ENCODE peak calls at places on chromosome 15, in seven cellular contexts. R, Q, T, U, Z, W and N are unnamed samples.

GRCh38 chr15:52800852-52801747 is 11.0 kb upstream of the ONECUT1 start:
- DNase-seq in U (no peak), Z (no peak), Q (no peak), W (peak; percentile 44), T (no peak), R (no peak), N (no peak)

GRCh38 chr15:23645379-23646164 is 2.1 kb downstream of the MAGEL2 start:
- DNase-seq in W (no peak), R (no peak), Z (no peak), Q (no peak), U (peak; percentile 41), T (no peak), N (no peak)

GRCh38 chr15:78808550-78808949 is 2.7 kb downstream of the ADAMTS7 start:
- DNase-seq in R (peak; percentile 20), Z (peak; percentile 52), W (no peak), Q (peak; percentile 63), T (no peak), U (no peak), N (peak; percentile 20)

GRCh38 chr15:98455899-98456298 is 192.4 kb upstream of the IGF1R start:
- DNase-seq in Z (no peak), T (no peak), R (no peak), Q (no peak), W (no peak), U (no peak), N (no peak)

GRCh38 chr15:95557226-95558046 is 773.1 kb upstream of the NR2F2 start:
- DNase-seq in T (peak; percentile 54), Q (no peak), W (no peak), R (peak; percentile 9), Z (peak; percentile 93), U (no peak), N (peak; percentile 56)

GRCh38 chr15:93308026-93308670 is 219.1 kb upstream of the RGMA start:
- DNase-seq in T (no peak), Q (no peak), W (no peak), R (no peak), U (no peak), Z (no peak), N (no peak)

GRCh38 chr15:43769584-43770228 is 7.1 kb downstream of the ELL3 start:
- DNase-seq in Q (peak; percentile 70), Z (peak; percentile 77), W (peak; percentile 55), U (peak; percentile 63), R (peak; percentile 69), T (no peak), N (peak; percentile 52)

GRCh38 chr15:98948941-98949340 is 58.7 kb downstream of the PGPEP1L start:
- DNase-seq in W (no peak), Z (no peak), U (no peak), T (no peak), Q (no peak), R (no peak), N (no peak)

GRCh38 chr15:100108346-100108745 is 233.4 kb downstream of the ADAMTS17 start:
- DNase-seq in U (no peak), Q (no peak), T (no peak), R (no peak), W (no peak), Z (no peak), N (no peak)

GRCh38 chr15:55846108-55846707 is 103.3 kb upstream of the PRTG start:
- DNase-seq in Q (peak; percentile 71), U (peak; percentile 23), T (peak; percentile 66), Z (peak; percentile 90), R (peak; percentile 77), W (no peak), N (peak; percentile 77)

GRCh38 chr15:82081904-82082810 is 36.3 kb upstream of the MEX3B start:
- DNase-seq in Z (peak; percentile 76), Q (no peak), R (no peak), U (no peak), W (no peak), T (no peak), N (no peak)
- TF ChIP-seq CTCF in Z (peak; percentile 15), Q (peak; percentile 32), R (no peak), U (no peak), W (no peak), T (no peak), N (peak; percentile 17)

DNA sequence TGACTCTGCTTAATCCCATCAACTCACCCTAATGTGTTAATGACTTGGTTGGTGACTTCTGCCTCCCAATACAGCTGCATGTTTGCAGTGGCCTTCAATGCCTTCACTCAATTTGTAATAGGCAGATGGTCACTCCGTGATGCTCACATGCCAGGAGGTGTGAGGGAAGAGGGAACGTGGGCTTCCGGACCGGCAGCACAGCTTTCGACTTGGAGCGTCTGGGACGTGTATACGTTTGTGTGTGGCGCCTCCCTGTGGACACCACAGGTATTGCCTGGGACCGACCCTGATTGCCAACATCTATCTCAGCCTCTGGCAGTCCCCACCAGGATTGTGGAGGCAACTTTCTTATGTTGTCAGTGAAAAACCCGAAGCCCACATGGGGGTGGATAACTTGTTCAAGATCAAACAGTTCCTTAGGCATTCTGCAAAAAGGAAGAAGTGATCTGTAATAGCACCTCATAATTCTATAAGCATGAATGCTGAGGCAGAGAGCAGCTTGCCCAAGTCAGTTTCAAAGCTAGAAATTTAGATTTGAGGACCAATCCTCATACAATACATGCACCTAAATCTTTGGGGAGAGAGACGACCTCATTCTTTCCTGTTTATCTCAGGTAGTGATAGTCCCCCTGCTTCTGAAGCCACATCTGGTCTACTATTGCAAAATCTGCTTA is 16.9 kb downstream of the MRPL46 start:
- DNase-seq in U (peak; percentile 62), Q (peak; percentile 85), W (no peak), R (peak; percentile 85), Z (peak; percentile 71), T (peak; percentile 27), N (peak; percentile 85)
- TF ChIP-seq CTCF in U (peak; percentile 58), Q (peak; percentile 97), W (peak; percentile 47), R (peak; percentile 80), Z (peak; percentile 84), T (no peak), N (peak; percentile 83)

GRCh38 chr15:72062319-72062718 is 55.6 kb downstream of the MYO9A start:
- DNase-seq in Q (no peak), W (no peak), Z (no peak), U (no peak), R (no peak), T (no peak), N (no peak)
- TF ChIP-seq CTCF in Q (no peak), W (no peak), Z (no peak), U (no peak), R (no peak), T (no peak), N (no peak)

DNA sequence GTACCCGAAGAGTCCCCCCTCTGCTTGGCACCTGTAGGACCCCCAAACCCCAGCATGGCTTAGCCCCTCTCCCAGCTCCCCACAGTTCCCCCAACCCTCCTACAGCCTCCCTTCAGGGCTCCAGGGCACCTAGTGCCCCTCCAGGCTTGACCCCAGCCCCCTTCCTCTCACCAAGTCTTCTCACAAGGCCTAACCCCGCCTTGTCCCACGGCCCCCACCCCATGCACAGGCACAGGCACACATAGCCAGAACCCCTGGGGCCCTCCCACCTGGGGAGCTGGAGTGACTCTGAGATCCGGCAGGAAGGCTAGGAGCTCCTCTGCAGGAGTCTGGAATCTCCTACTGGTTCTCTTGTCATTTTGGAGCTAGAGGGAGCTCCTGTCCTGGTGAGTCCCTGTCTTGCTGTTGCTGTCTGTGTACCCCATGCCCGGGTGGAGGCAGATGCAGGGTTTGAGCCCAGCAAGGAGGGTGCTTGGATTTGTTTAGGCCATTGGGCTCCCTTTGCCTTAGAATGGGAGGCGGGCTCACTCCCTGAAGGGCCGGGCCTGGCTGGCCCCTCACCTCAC is 39.6 kb downstream of the KLF13 start:
- DNase-seq in Z (peak; percentile 53), W (peak; percentile 74), Q (no peak), T (peak; percentile 26), U (peak; percentile 49), R (no peak), N (no peak)
- TF ChIP-seq CTCF in Z (peak; percentile 4), W (no peak), Q (no peak), T (no peak), U (no peak), R (peak; percentile 3), N (no peak)

GRCh38 chr15:57528940-57529565 is 62.7 kb upstream of the MYZAP start:
- DNase-seq in R (no peak), T (no peak), U (no peak), Q (no peak), W (no peak), Z (no peak), N (no peak)
- TF ChIP-seq CTCF in R (no peak), T (no peak), U (no peak), Q (no peak), W (no peak), Z (no peak), N (no peak)

DNA sequence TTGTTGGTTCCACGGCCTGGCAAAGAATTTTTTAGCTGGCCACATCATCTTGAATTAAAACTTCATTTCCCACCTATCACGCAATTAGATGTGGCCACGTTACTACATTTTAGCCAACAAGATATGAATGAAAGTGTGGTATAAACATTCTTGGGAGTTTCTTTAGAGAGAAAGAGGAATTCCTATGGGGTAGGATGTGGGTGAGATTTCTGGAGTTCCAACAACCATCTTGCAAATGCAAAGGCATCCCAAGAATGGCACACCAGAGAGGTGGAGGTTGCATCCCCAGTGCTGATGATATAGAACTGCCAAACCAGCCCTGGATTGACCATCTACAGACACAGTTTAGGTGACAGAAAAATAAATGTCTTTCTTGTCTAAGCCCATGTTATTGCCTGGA is 66.3 kb upstream of the AKAP13 start:
- DNase-seq in U (no peak), W (no peak), R (no peak), T (no peak), Z (no peak), Q (no peak), N (no peak)
- TF ChIP-seq CTCF in U (no peak), W (no peak), R (no peak), T (no peak), Z (no peak), Q (no peak), N (no peak)

GRCh38 chr15:45378149-45378912 is at the start of gene GATM:
- DNase-seq in Q (no peak), T (peak; percentile 58), W (peak; percentile 81), Z (peak; percentile 80), R (no peak), U (peak; percentile 79), N (peak; percentile 79)
- TF ChIP-seq CTCF in Q (peak; percentile 8), T (no peak), W (peak; percentile 53), Z (peak; percentile 51), R (no peak), U (peak; percentile 66), N (peak; percentile 51)